ENCODE peak calls at places on chromosome 20, in seven cellular contexts. L, Q, J, E, D, H and F are unnamed samples.

GRCh38 chr20:3119044-3119443 is 34.5 kb upstream of the AVP start:
- DNase-seq in E (no peak), Q (no peak), L (no peak), J (no peak), D (no peak), H (no peak), F (peak)

GRCh38 chr20:35166242-35166830 is 5.5 kb upstream of the PROCR start:
- DNase-seq in J (no peak), L (no peak), E (no peak), Q (no peak), H (no peak), D (no peak), F (no peak)

GRCh38 chr20:45408646-45409213 is 641 bp downstream of the DBNDD2 start:
- DNase-seq in Q (no peak), E (no peak), H (no peak), J (no peak), D (no peak), L (peak), F (no peak)

GRCh38 chr20:23655551-23656211 is 17.9 kb upstream of the CST3 start:
- DNase-seq in D (no peak), E (no peak), H (no peak), L (no peak), Q (no peak), J (no peak), F (no peak)

GRCh38 chr20:50460608-50461268 is 49.4 kb upstream of the PTPN1 start:
- DNase-seq in L (peak), Q (peak), D (peak), J (peak), H (peak), E (peak), F (peak)

GRCh38 chr20:4375881-4376280 is 345.8 kb upstream of the PRND start:
- DNase-seq in J (no peak), D (no peak), L (no peak), Q (no peak), H (peak), E (no peak), F (no peak)

GRCh38 chr20:44120676-44121425 is 66.1 kb downstream of the JPH2 start:
- DNase-seq in Q (no peak), J (no peak), L (no peak), H (no peak), D (no peak), E (no peak), F (no peak)

GRCh38 chr20:53512076-53512475 is 81.6 kb downstream of the ZNF217 start:
- DNase-seq in L (no peak), E (no peak), H (no peak), J (no peak), D (no peak), Q (no peak), F (no peak)

GRCh38 chr20:37519508-37520416 is 1.3 kb upstream of the NNAT start:
- DNase-seq in Q (no peak), H (no peak), J (no peak), D (no peak), E (no peak), L (no peak), F (no peak)

GRCh38 chr20:50017576-50018248 is 34.9 kb downstream of the SNAI1 start:
- DNase-seq in H (no peak), E (no peak), Q (no peak), D (no peak), J (no peak), L (no peak), F (no peak)